ENCODE peak calls at places on chromosome 9, in seven cellular contexts. T, C, Z, S, U, G and D are unnamed samples.

GRCh38 chr9:79012561-79012960 is 559.2 kb upstream of the TLE4 start:
- DNase-seq in Z (no peak), U (no peak), T (no peak), C (no peak), S (no peak), G (peak), D (no peak)

GRCh38 chr9:114282104-114282485 is 40.8 kb upstream of the ORM1 start:
- DNase-seq in S (no peak), T (no peak), C (no peak), Z (no peak), U (no peak), G (no peak), D (no peak)

GRCh38 chr9:136023401-136024225 is 62.4 kb upstream of the UBAC1 start:
- DNase-seq in Z (no peak), S (peak), U (peak), G (no peak), C (no peak), T (peak), D (no peak)

GRCh38 chr9:136643596-136644342 is 18.9 kb upstream of the EGFL7 start:
- DNase-seq in C (no peak), T (no peak), U (no peak), Z (no peak), G (no peak), S (no peak), D (no peak)

GRCh38 chr9:137721479-137721878 is 102.7 kb downstream of the EHMT1 start:
- DNase-seq in T (no peak), Z (no peak), S (no peak), U (no peak), C (no peak), G (no peak), D (peak)

GRCh38 chr9:114031948-114032688 is 46.0 kb downstream of the AMBP start:
- DNase-seq in G (no peak), Z (no peak), S (no peak), T (no peak), C (no peak), U (no peak), D (no peak)

GRCh38 chr9:124197177-124198095 is 60.3 kb upstream of the NEK6 start:
- DNase-seq in U (no peak), C (peak), T (no peak), Z (no peak), S (no peak), G (no peak), D (peak)

GRCh38 chr9:111794837-111795556 is at the start of gene SHOC1:
- DNase-seq in Z (no peak), S (no peak), T (no peak), U (no peak), G (no peak), C (no peak), D (no peak)

GRCh38 chr9:137482094-137482781 is 23.1 kb upstream of the NSMF start:
- DNase-seq in T (peak), C (no peak), U (peak), Z (peak), G (no peak), S (no peak), D (no peak)

GRCh38 chr9:137393176-137394150 is 29.5 kb downstream of the EXD3 start:
- DNase-seq in G (no peak), Z (no peak), C (no peak), T (no peak), U (no peak), S (no peak), D (no peak)

GRCh38 chr9:27162045-27162444 is 53.0 kb downstream of the TEK start:
- DNase-seq in G (no peak), C (no peak), T (no peak), Z (peak), S (no peak), U (no peak), D (no peak)

GRCh38 chr9:84772511-84772910 is 103.0 kb downstream of the NTRK2 start:
- DNase-seq in G (peak), S (no peak), U (no peak), T (no peak), Z (no peak), C (no peak), D (no peak)

GRCh38 chr9:120443489-120443888 is 136.5 kb downstream of the CDK5RAP2 start:
- DNase-seq in C (no peak), U (no peak), G (no peak), Z (no peak), S (peak), T (no peak), D (no peak)

GRCh38 chr9:512555-513272 is 298.0 kb downstream of the DOCK8 start:
- DNase-seq in G (no peak), U (no peak), T (no peak), C (no peak), S (no peak), Z (no peak), D (no peak)

GRCh38 chr9:121952611-121953010 is 140.5 kb downstream of the TTLL11 start:
- DNase-seq in G (no peak), Z (no peak), C (no peak), T (no peak), S (no peak), U (no peak), D (no peak)

GRCh38 chr9:89803403-89803802 is 198.6 kb downstream of the GADD45G start:
- DNase-seq in T (no peak), S (no peak), C (no peak), G (no peak), U (no peak), Z (no peak), D (no peak)

GRCh38 chr9:87850405-87850804 is 32.3 kb upstream of the SPATA31E1 start:
- DNase-seq in G (no peak), T (no peak), Z (no peak), C (no peak), U (no peak), S (peak), D (no peak)

GRCh38 chr9:134624119-134624826 is 17.3 kb upstream of the COL5A1 start:
- DNase-seq in Z (no peak), T (peak), C (no peak), S (no peak), U (peak), G (no peak), D (no peak)

GRCh38 chr9:91256235-91256634 is 105.5 kb downstream of the AUH start:
- DNase-seq in S (no peak), C (no peak), Z (no peak), T (no peak), G (no peak), U (no peak), D (no peak)

GRCh38 chr9:97557606-97558095 is 56.2 kb downstream of the TMOD1 start:
- DNase-seq in U (peak), Z (peak), G (no peak), S (no peak), T (peak), C (no peak), D (no peak)

GRCh38 chr9:136996361-136997281 is at the start of gene CLIC3:
- DNase-seq in C (no peak), U (no peak), G (no peak), Z (peak), S (no peak), T (no peak), D (peak)

GRCh38 chr9:108768739-108769138 is 87.0 kb downstream of the ACTL7B start:
- DNase-seq in U (no peak), S (no peak), G (no peak), T (no peak), C (no peak), Z (no peak), D (no peak)

GRCh38 chr9:96006961-96007360 is 131.5 kb downstream of the ERCC6L2 start:
- DNase-seq in Z (no peak), U (no peak), G (no peak), T (no peak), C (no peak), S (peak), D (no peak)

GRCh38 chr9:93357649-93358048 is 93.8 kb upstream of the FAM120A start:
- DNase-seq in S (no peak), Z (no peak), C (peak), G (no peak), U (no peak), T (no peak), D (peak)

GRCh38 chr9:90365646-90366045 is 277.0 kb downstream of the DIRAS2 start:
- DNase-seq in U (no peak), G (no peak), Z (no peak), T (no peak), S (no peak), C (no peak), D (no peak)

GRCh38 chr9:79645110-79645509 is 73.3 kb downstream of the TLE4 start:
- DNase-seq in C (no peak), Z (no peak), G (no peak), T (no peak), U (no peak), S (no peak), D (no peak)

GRCh38 chr9:4793412-4794005 is 765 bp downstream of the RCL1 start:
- DNase-seq in S (no peak), G (no peak), U (no peak), C (no peak), Z (no peak), T (no peak), D (no peak)

GRCh38 chr9:4796530-4796929 is 3.8 kb downstream of the RCL1 start:
- DNase-seq in S (no peak), U (no peak), C (no peak), G (no peak), T (no peak), Z (no peak), D (no peak)

GRCh38 chr9:4798281-4798680 is 5.5 kb downstream of the RCL1 start:
- DNase-seq in Z (no peak), C (no peak), G (no peak), S (no peak), U (no peak), T (no peak), D (no peak)

GRCh38 chr9:4799775-4800174 is 7.0 kb downstream of the RCL1 start:
- DNase-seq in G (no peak), S (no peak), Z (no peak), C (no peak), U (no peak), T (no peak), D (no peak)

DNA sequence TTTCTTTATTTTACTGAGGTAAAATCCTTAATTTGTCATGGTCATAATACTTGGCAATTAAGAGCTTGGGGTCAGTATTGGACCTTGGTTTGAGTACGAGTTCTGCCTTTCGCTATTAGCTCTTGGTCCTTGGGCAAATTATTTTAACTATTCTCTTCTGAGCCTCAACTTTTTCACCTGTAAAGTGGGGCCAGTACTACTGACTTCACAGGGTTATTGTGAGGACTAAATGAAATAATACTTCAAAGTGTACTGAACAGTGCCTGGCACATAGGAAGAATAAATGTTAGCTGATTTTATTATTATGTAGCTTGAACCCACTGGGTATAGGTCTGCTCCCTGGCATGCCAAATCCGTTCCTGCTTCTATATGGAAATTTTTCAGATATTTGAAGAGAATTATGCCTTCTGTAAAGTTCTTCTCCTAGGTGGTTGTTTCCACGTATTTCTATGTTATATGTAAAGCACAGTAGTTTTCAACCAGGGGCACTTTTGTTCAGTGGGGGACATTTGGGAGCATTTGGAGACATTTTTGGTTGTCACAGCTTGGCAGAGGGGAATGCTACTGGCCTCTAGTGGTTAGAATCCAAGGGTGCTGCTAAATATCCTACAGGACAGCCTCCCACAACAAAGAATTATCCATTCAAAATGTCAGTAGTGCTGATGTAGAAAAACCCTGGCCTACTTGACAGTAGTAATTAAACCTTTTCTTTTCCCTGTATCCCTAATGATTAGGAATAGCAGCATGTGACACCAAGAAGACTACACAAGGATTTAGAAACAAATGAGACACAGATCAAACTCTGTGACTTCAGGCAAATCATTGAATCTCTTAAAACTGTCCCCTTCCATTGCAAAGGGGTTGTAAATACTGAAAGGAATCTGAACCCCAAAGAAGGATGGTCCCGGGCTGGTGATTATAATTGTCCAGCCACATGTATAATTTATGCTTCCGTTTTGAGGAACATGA is 4.5 kb downstream of the RCL1 start:
- DNase-seq in Z (peak), G (no peak), C (no peak), T (peak), S (no peak), U (no peak), D (peak)
- TF ChIP-seq CTCF in Z (peak), G (peak), C (peak), T (peak), S (peak), U (no peak), D (peak)

GRCh38 chr9:15423328-15423985 is 781 bp downstream of the SNAPC3 start:
- DNase-seq in T (no peak), G (no peak), U (no peak), Z (peak), S (no peak), C (peak), D (peak)

GRCh38 chr9:15420796-15421195 is 1.9 kb upstream of the SNAPC3 start:
- DNase-seq in S (no peak), T (no peak), C (no peak), Z (no peak), G (no peak), U (no peak), D (no peak)

GRCh38 chr9:15421532-15421931 is 1.1 kb upstream of the SNAPC3 start:
- DNase-seq in G (no peak), S (no peak), C (no peak), U (no peak), T (no peak), Z (no peak), D (no peak)

GRCh38 chr9:15426019-15426418 is 3.3 kb downstream of the SNAPC3 start:
- DNase-seq in U (no peak), T (no peak), G (no peak), S (no peak), C (peak), Z (no peak), D (no peak)

GRCh38 chr9:15422355-15423327 is at the start of gene SNAPC3:
- DNase-seq in C (peak), U (peak), G (peak), Z (peak), S (peak), T (peak), D (peak)
- TF ChIP-seq CTCF in C (no peak), U (no peak), G (no peak), Z (no peak), S (no peak), T (no peak), D (no peak)

GRCh38 chr9:76322810-76323209 is 71.4 kb downstream of the RFK start:
- DNase-seq in Z (no peak), U (no peak), S (no peak), C (no peak), G (no peak), T (no peak), D (no peak)

GRCh38 chr9:76323481-76323880 is 70.7 kb downstream of the RFK start:
- DNase-seq in U (no peak), Z (peak), T (no peak), S (no peak), G (peak), C (no peak), D (no peak)

GRCh38 chr9:76316069-76316468 is 78.2 kb downstream of the RFK start:
- DNase-seq in T (no peak), U (no peak), Z (no peak), C (no peak), G (no peak), S (no peak), D (no peak)

DNA sequence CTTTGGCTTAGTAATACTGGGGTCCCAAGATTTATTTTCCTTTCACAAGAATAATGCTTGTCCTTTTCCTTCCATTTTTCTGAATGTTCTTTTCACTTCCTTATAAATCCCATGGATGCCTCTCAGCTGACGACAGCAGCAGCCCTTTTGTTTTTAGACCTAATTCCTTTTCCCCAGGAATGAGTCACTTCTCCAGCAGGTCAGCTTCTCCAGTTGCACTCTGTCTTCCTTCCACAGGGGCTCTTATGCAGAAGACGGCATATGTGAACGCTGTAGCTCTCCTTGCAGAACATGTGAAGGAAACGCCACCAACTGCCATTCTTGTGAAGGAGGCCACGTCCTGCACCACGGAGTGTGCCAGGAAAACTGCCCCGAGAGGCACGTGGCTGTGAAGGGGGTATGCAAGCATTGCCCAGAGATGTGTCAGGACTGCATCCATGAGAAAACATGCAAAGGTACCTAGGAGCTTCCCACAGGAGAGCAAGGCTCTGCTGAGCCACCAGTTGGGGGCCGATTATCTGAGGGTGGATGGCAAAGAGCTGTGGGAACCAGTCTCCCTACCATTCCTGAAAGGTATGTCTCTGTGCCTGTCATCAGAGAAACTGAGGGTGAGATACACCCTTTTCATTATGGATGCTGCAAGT is 72.9 kb downstream of the RFK start:
- DNase-seq in T (no peak), S (peak), U (no peak), G (peak), C (no peak), Z (peak), D (no peak)
- TF ChIP-seq CTCF in T (no peak), S (no peak), U (no peak), G (no peak), C (no peak), Z (no peak), D (no peak)

GRCh38 chr9:127537792-127538191 is 74.3 kb upstream of the STXBP1 start:
- DNase-seq in U (no peak), C (peak), G (no peak), S (no peak), T (no peak), Z (no peak), D (no peak)
- TF ChIP-seq CTCF in U (no peak), C (peak), G (peak), S (peak), T (peak), Z (peak), D (no peak)

DNA sequence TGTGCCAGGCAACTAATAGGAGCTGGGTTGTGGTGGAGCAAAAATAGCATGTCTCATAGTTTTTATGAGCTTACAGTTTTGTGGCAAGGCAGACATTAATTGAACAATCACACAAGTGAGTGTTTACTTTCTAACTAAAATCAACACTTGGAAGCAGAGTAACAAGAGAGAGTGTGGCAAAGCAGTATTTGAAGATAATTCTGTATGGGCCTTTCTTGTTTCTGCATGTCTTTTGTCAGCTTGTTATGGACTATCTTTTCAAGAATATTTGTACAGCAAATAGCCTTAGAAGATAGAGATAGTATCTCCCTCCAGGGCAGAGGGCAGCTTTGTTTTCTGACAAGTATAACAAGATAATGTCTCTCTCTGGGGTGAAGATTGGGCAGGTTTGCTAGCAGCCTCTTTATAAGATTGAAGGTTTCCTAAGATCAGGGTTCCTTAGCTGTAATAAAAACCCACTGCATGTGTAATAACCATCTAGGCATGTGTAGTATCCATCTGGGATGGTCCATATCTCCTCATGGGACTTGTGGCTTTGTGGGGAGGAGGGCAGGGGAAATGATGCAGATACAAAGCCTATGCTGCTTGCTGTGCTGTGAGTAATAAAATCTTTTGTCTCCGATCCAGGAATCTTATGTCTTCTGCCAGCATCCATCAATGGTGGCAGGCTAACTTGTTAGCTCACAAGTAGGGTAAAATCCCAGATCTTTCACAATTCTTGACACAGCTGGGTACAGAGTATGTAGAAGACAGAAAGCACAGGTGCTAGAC is 479.9 kb downstream of the KDM4C start:
- DNase-seq in S (peak), G (no peak), U (no peak), Z (no peak), T (no peak), C (no peak), D (no peak)
- TF ChIP-seq CTCF in S (no peak), G (no peak), U (no peak), Z (no peak), T (no peak), C (no peak), D (no peak)

GRCh38 chr9:20209421-20210340 is 412.6 kb downstream of the MLLT3 start:
- DNase-seq in C (no peak), G (no peak), T (no peak), S (no peak), U (no peak), Z (no peak), D (peak)

GRCh38 chr9:20208156-20208555 is 414.1 kb downstream of the MLLT3 start:
- DNase-seq in G (no peak), U (no peak), C (no peak), Z (no peak), S (no peak), T (no peak), D (no peak)

GRCh38 chr9:20208951-20209350 is 413.3 kb downstream of the MLLT3 start:
- DNase-seq in S (no peak), T (no peak), C (no peak), Z (no peak), U (no peak), G (no peak), D (peak)

GRCh38 chr9:20207161-20207560 is 415.1 kb downstream of the MLLT3 start:
- DNase-seq in T (no peak), G (no peak), Z (no peak), U (no peak), S (no peak), C (no peak), D (no peak)

GRCh38 chr9:20205821-20206220 is 416.5 kb downstream of the MLLT3 start:
- DNase-seq in G (no peak), T (no peak), Z (no peak), S (no peak), C (no peak), U (no peak), D (no peak)
- TF ChIP-seq CTCF in G (no peak), T (no peak), Z (no peak), S (no peak), C (no peak), U (no peak), D (no peak)

GRCh38 chr9:77764894-77765780 is 117.0 kb upstream of the GNA14 start:
- DNase-seq in S (peak), Z (peak), U (no peak), T (no peak), C (no peak), G (peak), D (no peak)
- TF ChIP-seq CTCF in S (peak), Z (peak), U (no peak), T (no peak), C (peak), G (peak), D (peak)

DNA sequence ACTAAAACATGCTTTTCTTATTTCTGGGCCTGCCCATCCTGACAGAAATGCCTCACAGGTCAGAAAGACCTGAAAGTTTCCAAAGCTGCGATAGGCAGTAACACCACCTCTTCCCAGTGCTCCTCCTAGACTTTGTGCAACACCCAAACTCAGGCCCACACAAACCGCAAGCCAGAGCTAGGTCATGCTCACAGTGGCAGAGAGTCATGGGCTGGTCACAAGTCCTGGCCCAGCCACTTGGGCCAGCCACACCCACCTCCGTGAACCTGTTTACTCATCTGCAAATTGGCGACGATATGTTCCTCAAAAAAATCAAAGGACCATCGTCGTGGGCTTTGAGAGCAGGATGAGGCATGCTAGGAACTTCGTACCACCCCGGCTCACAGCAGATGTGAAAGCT is 44.1 kb upstream of the SLC25A51 start:
- DNase-seq in S (no peak), C (no peak), U (no peak), Z (no peak), G (no peak), T (no peak), D (no peak)
- TF ChIP-seq CTCF in S (no peak), C (no peak), U (no peak), Z (no peak), G (no peak), T (no peak), D (no peak)